ENCODE peak calls at places on chromosomes 1 and 21, in four cellular contexts. U, O, V and Y are unnamed samples.

GRCh38 chr1:65141394-65141793 is 6.6 kb upstream of the AK4 start:
- DNase-seq in U (no peak), O (peak; percentile 16), V (no peak), Y (no peak)

GRCh38 chr1:159207774-159208459 is 3.2 kb downstream of the ACKR1 start:
- DNase-seq in U (no peak), O (no peak), V (no peak), Y (no peak)

GRCh38 chr21:31216206-31216605 is 127.9 kb downstream of the TIAM1 start:
- DNase-seq in U (no peak), O (no peak), V (no peak), Y (no peak)

GRCh38 chr1:88890790-88891317 is 513 bp downstream of the GTF2B start:
- DNase-seq in U (no peak), O (no peak), V (no peak), Y (no peak)

GRCh38 chr1:87684194-87684593 is 355.5 kb downstream of the LMO4 start:
- DNase-seq in U (no peak), O (no peak), V (no peak), Y (no peak)

GRCh38 chr1:45792744-45793143 is 10.7 kb upstream of the MAST2 start:
- DNase-seq in U (no peak), O (no peak), V (no peak), Y (no peak)

GRCh38 chr1:40029608-40030007 is 10.9 kb upstream of the CAP1 start:
- DNase-seq in U (no peak), O (no peak), V (no peak), Y (no peak)

GRCh38 chr1:220631238-220631842 is 58.8 kb upstream of the C1orf115 start:
- DNase-seq in U (no peak), O (no peak), V (no peak), Y (no peak)

GRCh38 chr1:32963746-32964460 is 706 bp downstream of the RNF19B start:
- DNase-seq in U (peak; percentile 59), O (no peak), V (peak; percentile 63), Y (peak; percentile 76)

GRCh38 chr1:222010306-222010705 is 268.4 kb upstream of the DUSP10 start:
- DNase-seq in U (no peak), O (no peak), V (no peak), Y (no peak)

GRCh38 chr1:1954015-1954414 is 34.9 kb upstream of the TMEM52 start:
- DNase-seq in U (no peak), O (no peak), V (no peak), Y (no peak)

GRCh38 chr1:58858344-58858673 is 74.5 kb upstream of the JUN start:
- DNase-seq in U (no peak), O (no peak), V (no peak), Y (no peak)

GRCh38 chr21:33266784-33267135 is 593 bp downstream of the IL10RB start:
- DNase-seq in U (no peak), O (no peak), V (no peak), Y (no peak)

GRCh38 chr1:71587961-71588360 is 507.1 kb upstream of the ZRANB2 start:
- DNase-seq in U (no peak), O (peak; percentile 7), V (no peak), Y (no peak)

GRCh38 chr1:183596500-183596899 is 6.2 kb upstream of the NCF2 start:
- DNase-seq in U (no peak), O (no peak), V (no peak), Y (no peak)

GRCh38 chr1:234090212-234091064 is 186.0 kb downstream of the SLC35F3 start:
- DNase-seq in U (no peak), O (no peak), V (peak; percentile 33), Y (no peak)

GRCh38 chr1:180632326-180633088 is 685 bp downstream of the XPR1 start:
- DNase-seq in U (peak; percentile 60), O (no peak), V (peak; percentile 63), Y (no peak)

GRCh38 chr1:234573711-234574299 is 36.2 kb downstream of the IRF2BP2 start:
- DNase-seq in U (no peak), O (no peak), V (no peak), Y (no peak)

GRCh38 chr1:200022239-200022804 is 5.2 kb upstream of the NR5A2 start:
- DNase-seq in U (peak; percentile 61), O (no peak), V (no peak), Y (no peak)

GRCh38 chr1:247118946-247119446 is 14.8 kb upstream of the ZNF669 start:
- DNase-seq in U (peak; percentile 10), O (no peak), V (no peak), Y (peak; percentile 38)

GRCh38 chr1:42998381-42998780 is 39.7 kb upstream of the SLC2A1 start:
- DNase-seq in U (no peak), O (peak; percentile 92), V (no peak), Y (no peak)

GRCh38 chr1:226681652-226682493 is 57.2 kb downstream of the ITPKB start:
- DNase-seq in U (no peak), O (no peak), V (no peak), Y (no peak)

GRCh38 chr1:227131193-227131592 is 187.1 kb downstream of the CDC42BPA start:
- DNase-seq in U (peak; percentile 34), O (peak; percentile 3), V (no peak), Y (no peak)

GRCh38 chr1:224058303-224058702 is 55.6 kb upstream of the FBXO28 start:
- DNase-seq in U (no peak), O (no peak), V (no peak), Y (no peak)

GRCh38 chr1:46489638-46490602 is at the start of gene DMBX1:
- DNase-seq in U (peak; percentile 85), O (no peak), V (peak; percentile 32), Y (no peak)

GRCh38 chr1:61097326-61097725 is 15.0 kb downstream of the NFIA start:
- DNase-seq in U (no peak), O (no peak), V (no peak), Y (no peak)

GRCh38 chr1:214004014-214004413 is 16.2 kb downstream of the PROX1 start:
- DNase-seq in U (no peak), O (no peak), V (no peak), Y (no peak)

GRCh38 chr1:236757640-236758039 is 37.5 kb upstream of the MTR start:
- DNase-seq in U (no peak), O (no peak), V (no peak), Y (no peak)

GRCh38 chr21:41135715-41136114 is 32.2 kb upstream of the BACE2 start:
- DNase-seq in U (no peak), O (no peak), V (no peak), Y (no peak)

GRCh38 chr21:41137401-41137800 is 30.6 kb upstream of the BACE2 start:
- DNase-seq in U (no peak), O (no peak), V (no peak), Y (no peak)

GRCh38 chr21:41136286-41136685 is 31.7 kb upstream of the BACE2 start:
- DNase-seq in U (no peak), O (no peak), V (no peak), Y (no peak)

GRCh38 chr21:41130883-41131282 is 37.1 kb upstream of the BACE2 start:
- DNase-seq in U (no peak), O (no peak), V (no peak), Y (no peak)

GRCh38 chr21:41133896-41134522 is 34.0 kb upstream of the BACE2 start:
- DNase-seq in U (peak; percentile 47), O (no peak), V (no peak), Y (no peak)
- TF ChIP-seq CTCF in U (peak; percentile 42), O (peak; percentile 67), V (peak; percentile 8), Y (peak; percentile 56)

GRCh38 chr1:91138959-91139358 is 117.1 kb upstream of the ZNF644 start:
- DNase-seq in U (no peak), O (no peak), V (no peak), Y (no peak)
- H3K4me3 ChIP-seq in U (no peak overlapping the region), O (no peak overlapping the region), V (no peak overlapping the region), Y (no peak overlapping the region)

GRCh38 chr1:52386458-52386857 is 17.8 kb downstream of the ORC1 start:
- DNase-seq in U (no peak), O (no peak), V (no peak), Y (no peak)

DNA sequence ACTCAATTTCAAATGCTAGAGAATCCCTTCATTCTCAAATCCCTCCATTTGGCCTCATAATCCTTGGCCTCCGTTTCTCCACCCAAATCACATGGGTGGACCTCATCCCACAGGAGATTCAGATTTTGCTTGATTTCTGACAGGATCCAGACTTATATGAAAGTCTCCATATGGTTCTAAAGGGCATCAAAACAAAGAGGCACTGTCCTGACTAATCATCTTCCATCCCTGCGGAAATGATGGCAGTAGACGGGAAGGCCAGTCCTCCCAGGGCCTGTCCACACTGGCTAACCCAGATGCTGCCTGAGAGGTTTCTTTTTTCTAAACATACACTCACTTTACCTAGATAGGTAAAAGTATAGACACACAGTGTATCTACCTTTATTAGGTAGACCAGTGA is 18.8 kb downstream of the ORC1 start:
- DNase-seq in U (no peak), O (no peak), V (no peak), Y (no peak)
- TF ChIP-seq CTCF in U (no peak), O (no peak), V (no peak), Y (no peak)

GRCh38 chr1:24186711-24186992 is 437 bp downstream of the IFNLR1 start:
- DNase-seq in U (no peak), O (no peak), V (no peak), Y (no peak)

GRCh38 chr1:24189528-24189927 is 2.4 kb upstream of the IFNLR1 start:
- DNase-seq in U (no peak), O (no peak), V (no peak), Y (peak; percentile 61)

GRCh38 chr1:24186993-24187790 is at the start of gene IFNLR1:
- DNase-seq in U (peak; percentile 44), O (no peak), V (peak; percentile 51), Y (peak; percentile 90)

GRCh38 chr1:24185056-24185455 is 2.0 kb downstream of the IFNLR1 start:
- DNase-seq in U (no peak), O (no peak), V (no peak), Y (no peak)

GRCh38 chr1:24186031-24186710 is 918 bp downstream of the IFNLR1 start:
- DNase-seq in U (no peak), O (no peak), V (no peak), Y (no peak)
- H3K4me3 ChIP-seq in U (peak overlapping the region; percentile 59), O (no peak overlapping the region), V (no peak overlapping the region), Y (peak overlapping the region; percentile 81)

DNA sequence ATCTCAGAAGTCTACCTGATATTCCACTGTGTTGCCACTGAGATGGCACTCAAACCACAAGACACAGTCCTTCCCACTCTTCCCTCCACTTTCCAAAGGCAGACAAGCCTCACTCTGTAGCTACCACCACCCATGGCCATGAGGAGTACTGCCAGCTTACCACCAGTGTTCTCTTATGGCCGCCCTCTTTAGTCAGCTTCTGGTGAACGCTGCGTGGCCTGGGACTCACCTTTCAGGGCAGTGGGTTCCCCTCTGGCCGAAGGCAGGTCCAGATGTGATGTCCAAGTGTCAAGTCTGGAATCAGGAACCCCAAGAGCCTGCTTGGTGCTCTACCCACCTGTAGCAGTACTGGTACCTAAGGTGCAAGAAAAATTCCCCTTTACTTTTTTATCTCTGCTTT is 580.8 kb downstream of the LRRIQ3 start:
- DNase-seq in U (no peak), O (no peak), V (no peak), Y (no peak)
- TF ChIP-seq CTCF in U (no peak), O (no peak), V (no peak), Y (no peak)